ENCODE peak calls at places on chromosomes 16 and 17, in six cellular contexts. G is H1, Q is Panc1, P is breast epithelium, O is HepG2, R is transverse colon. K is an unnamed sample. For H3K36me3, the result is how much of the 10 kb centered on the place peaks cover.

GRCh38 chr17:80931421-80932265 is 60.0 kb upstream of the CHMP6 start:
- DNase-seq in G (peak), R (no peak), Q (no peak), P (no peak), O (no peak), K (no peak)

GRCh38 chr17:44314869-44315661 is 6.7 kb downstream of the RUNDC3A start:
- DNase-seq in Q (no peak), P (no peak), O (no peak), R (peak), G (peak), K (peak)

GRCh38 chr16:73878616-73879015 is 418.0 kb upstream of the PSMD7 start:
- DNase-seq in R (no peak), O (peak), Q (peak), G (no peak), P (no peak), K (no peak)

GRCh38 chr17:70869402-70870085 is 700.2 kb downstream of the KCNJ2 start:
- DNase-seq in P (no peak), G (no peak), O (no peak), Q (no peak), R (no peak), K (no peak)

GRCh38 chr17:76541739-76542450 is 2.1 kb downstream of the PRCD start:
- DNase-seq in Q (no peak), P (no peak), G (no peak), R (no peak), O (no peak), K (no peak)

GRCh38 chr16:66278604-66279262 is 87.8 kb upstream of the CDH5 start:
- DNase-seq in G (peak), P (no peak), R (no peak), O (no peak), Q (no peak), K (no peak)

GRCh38 chr17:33335491-33336173 is 42.5 kb upstream of the ASIC2 start:
- DNase-seq in O (no peak), Q (no peak), G (peak), R (no peak), P (no peak), K (no peak)

GRCh38 chr16:88120812-88121211 is 169.6 kb downstream of the BANP start:
- DNase-seq in P (no peak), O (no peak), G (no peak), Q (no peak), R (no peak), K (no peak)

GRCh38 chr16:73268311-73268997 is 220.5 kb upstream of the ZFHX3 start:
- DNase-seq in R (no peak), O (peak), P (no peak), Q (no peak), G (no peak), K (peak)

DNA sequence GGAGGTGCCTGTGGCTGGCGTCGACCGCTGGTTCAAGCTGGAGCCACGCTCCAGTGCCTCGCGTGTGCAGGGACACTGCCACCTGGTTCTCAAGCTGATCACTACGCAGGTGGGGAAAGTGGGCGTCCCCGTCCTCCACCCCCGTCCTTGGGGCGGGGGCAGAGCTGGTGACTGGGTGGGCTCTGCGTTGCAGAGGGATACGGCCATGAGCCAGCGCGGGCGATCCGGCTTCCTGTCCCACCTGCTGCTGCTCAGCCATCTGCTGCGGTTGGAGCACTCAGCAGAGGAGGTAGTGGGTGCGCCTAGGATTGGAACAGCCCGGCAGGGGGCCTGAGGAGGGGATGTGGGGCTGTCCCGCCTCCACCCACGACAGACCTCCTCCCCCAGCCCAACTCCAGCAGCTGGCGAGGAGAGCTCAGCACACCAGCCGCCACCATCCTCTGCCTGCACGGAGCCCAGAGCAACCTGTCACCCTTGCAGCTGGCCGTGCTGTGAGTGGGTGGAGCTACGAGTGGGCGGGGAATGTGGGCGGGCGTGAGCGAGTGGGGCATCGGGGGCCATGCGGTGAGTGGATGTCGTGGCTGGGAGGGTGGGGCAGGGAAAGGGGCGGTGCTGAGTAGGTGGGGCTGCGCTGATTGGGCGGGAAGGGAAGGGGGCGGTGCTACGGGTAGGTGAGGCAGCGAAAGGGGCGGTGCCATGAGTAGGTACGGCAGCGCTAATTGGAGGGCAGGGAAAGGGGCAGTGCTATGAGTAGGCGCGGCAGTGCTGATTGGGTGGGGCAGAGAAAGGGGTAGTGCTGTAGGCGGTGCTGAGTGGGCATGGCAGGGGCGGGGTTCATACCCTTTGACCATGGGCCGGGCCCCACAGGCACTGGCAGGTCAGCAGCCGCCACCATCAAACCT is 8.9 kb downstream of the TSR3 start:
- DNase-seq in G (peak), R (peak), Q (peak), P (peak), O (peak), K (peak)
- H3K4me3 ChIP-seq in G (peak), R (no peak), Q (peak), P (no peak), O (peak), K (peak)

GRCh38 chr16:71675380-71675779 is 49.1 kb downstream of the PHLPP2 start:
- DNase-seq in P (no peak), Q (no peak), O (no peak), R (no peak), G (no peak), K (no peak)
- H3K36me3 ChIP-seq in P (under half), Q (under half), O (under half), R (under half), G (under half), K (half or more)

GRCh38 chr16:57762365-57763289 is 27.1 kb downstream of the KATNB1 start:
- DNase-seq in P (no peak), G (no peak), R (no peak), O (no peak), Q (no peak), K (peak)

GRCh38 chr16:57763290-57764005 is 27.9 kb downstream of the KATNB1 start:
- DNase-seq in P (no peak), O (no peak), Q (no peak), R (no peak), G (no peak), K (peak)

GRCh38 chr16:57765160-57765728 is 29.7 kb downstream of the KATNB1 start:
- DNase-seq in Q (no peak), R (no peak), P (no peak), O (no peak), G (no peak), K (no peak)

GRCh38 chr16:57764006-57764340 is 28.4 kb downstream of the KATNB1 start:
- DNase-seq in R (no peak), G (no peak), P (no peak), O (no peak), Q (no peak), K (no peak)

DNA sequence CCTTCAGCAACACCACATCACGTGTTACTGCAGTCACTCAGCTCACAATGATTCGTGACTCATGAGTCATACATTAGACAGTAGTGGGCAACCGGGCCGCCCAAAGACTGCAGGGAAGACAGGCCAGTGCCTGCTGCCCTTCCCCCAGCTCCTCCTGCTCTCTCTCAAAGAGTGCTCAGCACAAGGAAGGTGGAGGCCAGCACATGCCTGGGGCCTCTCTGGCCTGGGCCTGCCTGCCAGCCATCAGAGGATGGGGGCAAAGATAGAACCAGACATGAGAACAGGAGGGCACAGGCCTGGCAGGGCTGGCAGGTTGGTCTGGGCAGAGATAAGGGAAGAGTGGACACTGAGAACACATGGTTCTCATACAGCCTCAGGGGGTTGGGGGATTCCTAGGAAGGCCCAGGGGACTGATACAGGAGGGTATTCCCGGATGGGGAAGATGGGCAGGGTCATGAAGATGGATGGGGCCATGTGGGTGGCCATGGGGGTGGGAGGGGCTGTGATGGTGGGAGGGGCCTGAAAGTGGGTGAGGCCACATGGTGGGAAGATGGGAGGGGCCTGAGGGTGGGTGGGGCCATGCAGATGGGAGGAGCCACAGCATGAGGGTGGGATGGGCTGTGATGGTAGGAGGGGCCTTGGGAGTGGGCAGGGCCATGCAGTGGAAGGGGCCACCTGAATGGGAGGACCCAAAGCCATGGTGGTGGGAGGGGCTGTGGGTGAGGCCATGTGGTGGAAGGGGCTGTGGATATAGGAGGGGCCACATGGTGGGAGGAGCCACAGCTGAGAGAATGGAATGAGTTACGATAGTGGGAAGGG is 29.0 kb downstream of the KATNB1 start:
- DNase-seq in Q (peak), R (no peak), O (peak), P (no peak), G (peak), K (peak)
- TF ChIP-seq POLR2AphosphoS5 in Q (no peak), R (no peak), O (no peak), P (no peak), G (no peak), K (no peak)

DNA sequence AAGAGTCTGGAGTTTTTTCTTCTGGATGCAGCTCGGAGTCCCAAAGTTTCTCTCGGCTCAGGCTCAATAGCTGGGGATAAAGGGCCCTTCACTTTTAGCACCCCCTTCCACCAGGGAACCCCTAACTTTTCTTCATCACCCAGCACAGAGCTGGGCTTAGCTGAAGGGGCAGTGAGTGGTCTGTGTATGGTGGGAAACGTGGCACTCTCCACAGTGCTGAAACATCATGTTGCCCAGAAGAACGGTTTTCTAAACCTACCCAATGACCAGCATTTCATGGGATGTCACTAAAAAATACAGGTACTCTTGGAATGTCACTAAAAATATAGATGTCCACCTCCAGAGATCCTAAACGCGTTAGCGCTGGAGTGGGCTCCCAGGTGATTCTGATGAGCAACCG is 12.0 kb downstream of the ERN2 start:
- DNase-seq in Q (no peak), O (no peak), G (no peak), R (no peak), P (no peak), K (no peak)
- H3K4me3 ChIP-seq in Q (no peak), O (no peak), G (no peak), R (no peak), P (no peak), K (no peak)

DNA sequence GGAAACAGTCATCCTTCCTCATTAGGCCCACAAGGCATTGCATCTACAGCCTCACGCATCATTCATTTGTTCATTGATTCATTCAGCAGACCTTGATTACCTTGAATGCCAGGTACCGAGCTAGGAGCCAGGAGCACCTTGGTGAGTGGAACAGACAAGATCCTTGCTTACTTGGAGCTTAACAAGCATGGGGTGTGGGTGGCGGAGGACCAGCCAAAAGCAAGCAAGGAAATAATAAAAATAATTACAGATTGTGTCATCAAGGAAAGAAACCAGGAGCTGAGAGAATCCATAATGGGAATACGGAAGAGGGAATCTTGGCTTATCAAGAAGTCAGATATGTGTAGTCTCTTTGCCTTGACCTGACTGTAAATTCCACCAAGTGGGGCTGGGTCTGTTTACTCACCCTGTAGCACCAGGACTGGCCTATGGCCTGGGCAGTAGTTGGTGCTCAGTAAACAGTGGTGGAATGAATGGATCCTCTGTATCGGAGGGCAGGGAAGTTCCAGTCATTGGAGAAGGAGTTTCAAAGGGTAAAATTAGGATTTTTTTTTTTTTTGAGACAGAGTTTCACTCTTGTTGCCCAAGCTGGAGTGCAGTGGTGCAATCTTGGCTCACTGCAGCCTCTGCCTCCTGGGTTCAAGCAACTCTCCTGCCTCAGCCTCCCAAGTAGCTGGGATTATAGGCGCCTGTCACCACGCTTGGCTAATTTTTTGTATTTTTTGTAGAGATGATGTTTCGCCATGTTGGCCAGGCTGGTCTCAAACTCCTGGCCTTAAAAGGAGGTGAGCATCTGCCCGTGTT is 157.7 kb downstream of the MSI2 start:
- DNase-seq in Q (no peak), P (no peak), G (no peak), R (peak), O (peak), K (no peak)
- H3K36me3 ChIP-seq in Q (under half), P (under half), G (under half), R (under half), O (under half), K (under half)

K was measured in upper lobe of left lung.